ENCODE peak calls at places on chromosomes 7 and 10, in nine cellular contexts. V is stimulated activated CD4-positive, alpha-beta T cell treated with anti-CD3 and anti-CD28 coated beads, Interleukin-2, amount 100 ng/mL, for 48 hours; S is fibroblast of lung; A is amniotic stem cell; H is left colon; K is activated effector memory CD4-positive, alpha-beta T cell treated with Interleukin-2 at 50 U/mL for 16 hours; P is thoracic aorta; I is SK-N-SH; F is iris pigment epithelial cell. C is an unnamed sample.

GRCh38 chr7:29282819-29283414 is 88.3 kb downstream of the CHN2 start:
- DNase-seq in S (no peak), P (no peak), I (no peak), F (no peak), A (no peak), H (no peak), K (no peak), V (no peak), C (no peak)

GRCh38 chr7:84069036-84069435 is 125.6 kb downstream of the SEMA3A start:
- DNase-seq in I (no peak), H (no peak), S (no peak), V (no peak), P (no peak), A (no peak), F (no peak), K (no peak), C (no peak)

GRCh38 chr10:14560794-14561765 is 213.6 kb downstream of the FAM107B start:
- DNase-seq in F (no peak), V (no peak), P (no peak), K (no peak), H (no peak), S (no peak), A (no peak), I (no peak), C (no peak)

GRCh38 chr7:98745722-98746318 is 124.0 kb downstream of the TMEM130 start:
- DNase-seq in A (peak), P (no peak), S (peak), H (peak), V (peak), I (peak), K (peak), F (peak), C (peak)

GRCh38 chr7:66564045-66564444 is 64.6 kb upstream of the KCTD7 start:
- DNase-seq in V (no peak), S (no peak), K (no peak), H (no peak), I (no peak), P (no peak), F (no peak), A (no peak), C (no peak)

GRCh38 chr7:72492446-72492845 is 80.3 kb upstream of the CALN1 start:
- DNase-seq in A (no peak), S (no peak), K (no peak), P (no peak), V (no peak), I (peak), H (no peak), F (no peak), C (no peak)

GRCh38 chr7:131225619-131226101 is 102.0 kb upstream of the MKLN1 start:
- DNase-seq in K (no peak), F (peak), I (no peak), H (peak), S (peak), P (no peak), A (no peak), V (no peak), C (no peak)

GRCh38 chr7:77935652-77936348 is 137.2 kb downstream of the PHTF2 start:
- DNase-seq in P (no peak), F (no peak), H (no peak), V (no peak), K (no peak), A (no peak), I (no peak), S (no peak), C (no peak)

GRCh38 chr10:130904676-130905075 is 406.8 kb downstream of the TCERG1L start:
- DNase-seq in P (no peak), V (no peak), F (no peak), S (no peak), I (no peak), K (no peak), H (no peak), A (no peak), C (no peak)

GRCh38 chr10:625751-626711 is 63.4 kb downstream of the DIP2C start:
- DNase-seq in V (no peak), F (no peak), A (no peak), I (no peak), S (no peak), K (no peak), H (peak), P (no peak), C (no peak)

GRCh38 chr7:98802781-98803110 is 67.1 kb downstream of the TMEM130 start:
- DNase-seq in S (no peak), A (no peak), K (no peak), P (no peak), H (no peak), V (no peak), I (no peak), F (no peak), C (no peak)

GRCh38 chr10:45439365-45439764 is 65.3 kb downstream of the ALOX5 start:
- DNase-seq in A (no peak), K (no peak), P (no peak), F (no peak), I (no peak), V (no peak), S (no peak), H (no peak), C (no peak)

C was measured in GOT3.